ENCODE peak calls at places on chromosomes 5 and 9, in ten cellular contexts. U is psoas muscle; W is CD4-positive, CD25-positive, alpha-beta regulatory T cell; S is heart right ventricle; Z is Karpas-422; M is small intestine; J is uterus; Q is brain microvascular endothelial cell; O is Panc1; R is thyroid gland. L is an unnamed sample.

GRCh38 chr9:4491621-4491975 is 1.3 kb downstream of the SLC1A1 start:
- DNase-seq in U (no peak), W (no peak), S (no peak), Z (no peak), M (peak), J (no peak), Q (no peak), O (no peak), R (peak), L (no peak)

GRCh38 chr5:159005062-159005461 is 94.7 kb downstream of the EBF1 start:
- DNase-seq in U (no peak), W (no peak), S (no peak), Z (peak), M (no peak), J (no peak), Q (no peak), O (no peak), R (no peak), L (no peak)

GRCh38 chr9:127637322-127637847 is 25.3 kb downstream of the STXBP1 start:
- DNase-seq in U (no peak), W (no peak), S (no peak), Z (no peak), M (peak), J (peak), Q (peak), O (no peak), R (no peak), L (peak)

GRCh38 chr9:125507247-125507646 is 199.8 kb downstream of the MAPKAP1 start:
- DNase-seq in U (no peak), W (no peak), S (no peak), Z (no peak), M (no peak), J (no peak), Q (no peak), O (no peak), R (no peak), L (no peak)

GRCh38 chr9:115231116-115231515 is 113.2 kb upstream of the TNC start:
- DNase-seq in U (no peak), W (no peak), S (no peak), Z (no peak), M (no peak), J (no peak), Q (no peak), O (no peak), R (no peak), L (no peak)

GRCh38 chr5:142915038-142915437 is 144.9 kb downstream of the ARHGAP26 start:
- DNase-seq in U (no peak), W (no peak), S (no peak), Z (no peak), M (no peak), J (no peak), Q (no peak), O (no peak), R (no peak), L (no peak)

GRCh38 chr9:108786756-108787663 is 68.8 kb downstream of the ACTL7B start:
- DNase-seq in U (no peak), W (no peak), S (no peak), Z (no peak), M (no peak), J (no peak), Q (peak), O (no peak), R (peak), L (no peak)

GRCh38 chr5:137735531-137736284 is at the start of gene KLHL3:
- DNase-seq in U (peak), W (peak), S (peak), Z (no peak), M (peak), J (peak), Q (peak), O (no peak), R (peak), L (peak)

GRCh38 chr9:110069326-110070248 is 138.4 kb downstream of the C9orf152 start:
- DNase-seq in U (no peak), W (no peak), S (peak), Z (no peak), M (no peak), J (peak), Q (peak), O (peak), R (no peak), L (peak)

GRCh38 chr5:173735171-173735570 is 118.7 kb upstream of the BOD1 start:
- DNase-seq in U (no peak), W (no peak), S (no peak), Z (no peak), M (no peak), J (no peak), Q (no peak), O (no peak), R (no peak), L (no peak)

GRCh38 chr5:21121213-21121612 is 1133.2 kb upstream of the CDH18 start:
- DNase-seq in U (no peak), W (no peak), S (no peak), Z (no peak), M (no peak), J (no peak), Q (no peak), O (no peak), R (no peak), L (peak)

GRCh38 chr5:38809388-38810359 is 36.1 kb upstream of the OSMR start:
- DNase-seq in U (peak), W (peak), S (peak), Z (peak), M (peak), J (peak), Q (peak), O (no peak), R (peak), L (peak)

GRCh38 chr5:68353624-68354023 is 138.1 kb downstream of the PIK3R1 start:
- DNase-seq in U (no peak), W (no peak), S (no peak), Z (no peak), M (peak), J (peak), Q (peak), O (no peak), R (no peak), L (peak)

GRCh38 chr5:51990661-51991180 is 607.5 kb downstream of the ISL1 start:
- DNase-seq in U (no peak), W (no peak), S (no peak), Z (no peak), M (no peak), J (no peak), Q (no peak), O (no peak), R (no peak), L (no peak)

GRCh38 chr9:136916330-136917184 is 28.0 kb downstream of the FBXW5 start:
- DNase-seq in U (no peak), W (no peak), S (no peak), Z (no peak), M (no peak), J (no peak), Q (no peak), O (no peak), R (no peak), L (no peak)

GRCh38 chr5:179165421-179166170 is 105.4 kb downstream of the ZNF354C start:
- DNase-seq in U (no peak), W (no peak), S (no peak), Z (no peak), M (no peak), J (no peak), Q (no peak), O (no peak), R (no peak), L (no peak)

GRCh38 chr9:107890921-107891465 is 401.4 kb upstream of the KLF4 start:
- DNase-seq in U (no peak), W (no peak), S (no peak), Z (no peak), M (no peak), J (no peak), Q (no peak), O (no peak), R (no peak), L (no peak)

GRCh38 chr9:33818167-33818831 is 1.3 kb downstream of the UBE2R2 start:
- DNase-seq in U (peak), W (no peak), S (peak), Z (peak), M (peak), J (peak), Q (no peak), O (no peak), R (peak), L (no peak)

GRCh38 chr9:96150324-96151023 is 151.5 kb downstream of the HSD17B3 start:
- DNase-seq in U (no peak), W (no peak), S (no peak), Z (no peak), M (peak), J (no peak), Q (no peak), O (no peak), R (no peak), L (no peak)

GRCh38 chr9:113597390-113598241 is 134.1 kb downstream of the RGS3 start:
- DNase-seq in U (peak), W (no peak), S (no peak), Z (no peak), M (no peak), J (no peak), Q (no peak), O (no peak), R (no peak), L (no peak)

GRCh38 chr5:132321109-132321721 is 27.0 kb downstream of the SLC22A4 start:
- DNase-seq in U (no peak), W (no peak), S (no peak), Z (no peak), M (peak), J (no peak), Q (no peak), O (no peak), R (no peak), L (no peak)

GRCh38 chr5:155772009-155772662 is 554.8 kb upstream of the SGCD start:
- DNase-seq in U (no peak), W (no peak), S (no peak), Z (no peak), M (no peak), J (no peak), Q (no peak), O (no peak), R (no peak), L (no peak)

GRCh38 chr5:143014017-143014651 is 244.0 kb downstream of the ARHGAP26 start:
- DNase-seq in U (peak), W (no peak), S (peak), Z (peak), M (no peak), J (no peak), Q (no peak), O (no peak), R (peak), L (peak)

GRCh38 chr9:80874276-80874675 is 815.1 kb downstream of the TLE1 start:
- DNase-seq in U (no peak), W (no peak), S (no peak), Z (no peak), M (no peak), J (no peak), Q (peak), O (no peak), R (no peak), L (no peak)

GRCh38 chr9:131654857-131655577 is 84.9 kb downstream of the RAPGEF1 start:
- DNase-seq in U (no peak), W (no peak), S (no peak), Z (no peak), M (peak), J (no peak), Q (no peak), O (no peak), R (peak), L (no peak)

GRCh38 chr5:79436821-79437220 is 77.1 kb downstream of the HOMER1 start:
- DNase-seq in U (no peak), W (no peak), S (no peak), Z (no peak), M (no peak), J (no peak), Q (no peak), O (no peak), R (no peak), L (peak)

GRCh38 chr9:6901179-6901578 is 143.4 kb downstream of the KDM4C start:
- DNase-seq in U (no peak), W (no peak), S (no peak), Z (no peak), M (peak), J (no peak), Q (no peak), O (no peak), R (no peak), L (no peak)

GRCh38 chr9:109253637-109254284 is 67.1 kb downstream of the EPB41L4B start:
- DNase-seq in U (no peak), W (no peak), S (no peak), Z (no peak), M (no peak), J (no peak), Q (peak), O (peak), R (peak), L (peak)

GRCh38 chr5:127447822-127448221 is 69.6 kb upstream of the PRRC1 start:
- DNase-seq in U (no peak), W (no peak), S (no peak), Z (no peak), M (no peak), J (no peak), Q (peak), O (no peak), R (no peak), L (no peak)

GRCh38 chr9:35790385-35791291 is 753 bp upstream of the NPR2 start:
- DNase-seq in U (peak), W (peak), S (peak), Z (peak), M (peak), J (peak), Q (peak), O (no peak), R (peak), L (peak)

GRCh38 chr9:133855802-133856592 is 117.8 kb upstream of the SARDH start:
- DNase-seq in U (peak), W (no peak), S (no peak), Z (no peak), M (peak), J (peak), Q (peak), O (no peak), R (peak), L (no peak)

DNA sequence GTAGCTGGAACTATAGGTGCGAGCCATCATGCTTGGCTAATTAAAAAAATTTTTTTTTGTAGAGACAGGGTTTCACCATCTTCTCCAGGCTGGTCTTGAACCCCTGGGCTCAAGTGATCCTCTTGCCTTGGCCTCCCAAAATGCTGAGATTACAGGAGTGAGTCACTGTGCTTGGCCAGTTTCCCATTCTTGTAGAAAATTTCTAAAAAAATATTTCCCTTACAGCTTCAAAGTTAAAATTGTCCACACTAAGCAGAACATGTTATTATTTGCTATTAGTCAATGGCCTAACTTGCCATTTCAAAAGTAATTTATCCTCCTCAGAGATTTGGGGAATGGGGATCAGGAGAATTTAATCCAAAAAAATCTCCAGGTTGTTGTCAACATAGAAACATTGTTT is 40.1 kb downstream of the SLC38A9 start:
- DNase-seq in U (no peak), W (no peak), S (no peak), Z (no peak), M (no peak), J (no peak), Q (no peak), O (no peak), R (no peak), L (no peak)
- H3K27ac ChIP-seq in U (no peak), W (no peak), S (no peak), Z (no peak), M (no peak), J (peak), Q (no peak), O (no peak), R (no peak), L (no peak)

GRCh38 chr9:18605763-18606162 is 131.8 kb downstream of the ADAMTSL1 start:
- DNase-seq in U (peak), W (no peak), S (peak), Z (no peak), M (no peak), J (peak), Q (peak), O (no peak), R (peak), L (peak)
- H3K27ac ChIP-seq in U (no peak), W (no peak), S (no peak), Z (no peak), M (no peak), J (peak), Q (peak), O (no peak), R (no peak), L (no peak)

GRCh38 chr5:149195962-149196361 is 54.7 kb downstream of the ABLIM3 start:
- DNase-seq in U (no peak), W (no peak), S (no peak), Z (no peak), M (no peak), J (no peak), Q (no peak), O (no peak), R (no peak), L (no peak)

GRCh38 chr5:149195337-149195887 is 54.1 kb downstream of the ABLIM3 start:
- DNase-seq in U (peak), W (no peak), S (no peak), Z (no peak), M (no peak), J (no peak), Q (no peak), O (no peak), R (no peak), L (no peak)

GRCh38 chr5:149200355-149200754 is 59.1 kb downstream of the ABLIM3 start:
- DNase-seq in U (no peak), W (no peak), S (no peak), Z (no peak), M (no peak), J (no peak), Q (no peak), O (no peak), R (peak), L (peak)

GRCh38 chr5:149201121-149201637 is 59.9 kb downstream of the ABLIM3 start:
- DNase-seq in U (no peak), W (no peak), S (no peak), Z (no peak), M (no peak), J (no peak), Q (no peak), O (no peak), R (no peak), L (no peak)

DNA sequence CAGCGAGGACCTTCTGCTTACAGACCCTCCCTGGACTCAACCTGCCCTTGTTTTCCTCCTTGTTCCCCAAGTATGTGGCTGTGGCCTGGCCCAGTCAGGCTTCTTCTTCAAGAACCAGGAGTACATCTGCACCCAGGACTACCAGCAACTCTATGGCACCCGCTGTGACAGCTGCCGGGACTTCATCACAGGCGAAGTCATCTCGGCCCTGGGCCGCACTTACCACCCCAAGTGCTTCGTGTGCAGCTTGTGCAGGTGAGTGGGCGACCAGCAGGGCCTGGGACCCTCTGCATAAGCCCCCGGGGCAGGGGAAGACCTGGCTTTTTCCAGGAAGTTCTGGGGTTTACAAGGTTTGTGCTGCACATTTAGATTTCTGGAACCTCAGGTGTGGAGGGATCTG is 56.9 kb downstream of the ABLIM3 start:
- DNase-seq in U (no peak), W (no peak), S (no peak), Z (no peak), M (no peak), J (no peak), Q (no peak), O (no peak), R (no peak), L (no peak)
- H3K27ac ChIP-seq in U (no peak), W (no peak), S (no peak), Z (no peak), M (no peak), J (no peak), Q (no peak), O (no peak), R (no peak), L (no peak)

GRCh38 chr9:91043041-91043740 is 241.6 kb downstream of the SYK start:
- DNase-seq in U (no peak), W (no peak), S (no peak), Z (no peak), M (no peak), J (peak), Q (no peak), O (no peak), R (no peak), L (no peak)
- H3K27ac ChIP-seq in U (no peak), W (no peak), S (no peak), Z (no peak), M (no peak), J (peak), Q (no peak), O (no peak), R (no peak), L (no peak)

GRCh38 chr5:134902071-134902801 is 2.7 kb upstream of the PCBD2 start:
- DNase-seq in U (no peak), W (no peak), S (no peak), Z (peak), M (no peak), J (no peak), Q (peak), O (no peak), R (no peak), L (no peak)
- H3K27ac ChIP-seq in U (no peak), W (no peak), S (no peak), Z (peak), M (no peak), J (no peak), Q (no peak), O (no peak), R (no peak), L (no peak)

GRCh38 chr5:172282277-172283019 is 1.1 kb downstream of the UBTD2 start:
- DNase-seq in U (no peak), W (no peak), S (no peak), Z (no peak), M (no peak), J (no peak), Q (no peak), O (no peak), R (no peak), L (no peak)
- H3K27ac ChIP-seq in U (peak), W (no peak), S (peak), Z (no peak), M (peak), J (peak), Q (peak), O (peak), R (peak), L (peak)

DNA sequence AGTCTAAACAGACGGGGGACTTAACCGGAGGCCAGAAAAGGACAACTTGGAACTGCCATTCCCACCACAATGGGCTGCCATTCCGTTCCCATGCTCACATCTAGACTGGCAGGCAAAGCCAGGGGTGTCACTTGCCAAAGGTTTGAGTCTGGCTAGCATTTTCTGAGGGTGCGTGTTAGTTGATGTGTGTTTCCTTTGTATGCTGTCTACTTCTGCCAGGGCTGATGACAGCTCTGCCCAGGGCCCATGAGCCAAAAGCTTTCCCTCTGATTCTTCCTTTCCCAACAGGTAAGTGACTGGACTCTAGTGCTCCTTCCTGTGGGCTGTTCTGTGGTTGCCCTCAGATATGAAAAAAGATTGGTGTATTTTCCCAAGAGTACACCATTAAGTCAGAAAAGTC is 68.0 kb downstream of the ZNF608 start:
- DNase-seq in U (no peak), W (no peak), S (peak), Z (no peak), M (no peak), J (no peak), Q (no peak), O (no peak), R (no peak), L (no peak)
- H3K27ac ChIP-seq in U (peak), W (no peak), S (no peak), Z (no peak), M (no peak), J (peak), Q (no peak), O (peak), R (no peak), L (peak)

DNA sequence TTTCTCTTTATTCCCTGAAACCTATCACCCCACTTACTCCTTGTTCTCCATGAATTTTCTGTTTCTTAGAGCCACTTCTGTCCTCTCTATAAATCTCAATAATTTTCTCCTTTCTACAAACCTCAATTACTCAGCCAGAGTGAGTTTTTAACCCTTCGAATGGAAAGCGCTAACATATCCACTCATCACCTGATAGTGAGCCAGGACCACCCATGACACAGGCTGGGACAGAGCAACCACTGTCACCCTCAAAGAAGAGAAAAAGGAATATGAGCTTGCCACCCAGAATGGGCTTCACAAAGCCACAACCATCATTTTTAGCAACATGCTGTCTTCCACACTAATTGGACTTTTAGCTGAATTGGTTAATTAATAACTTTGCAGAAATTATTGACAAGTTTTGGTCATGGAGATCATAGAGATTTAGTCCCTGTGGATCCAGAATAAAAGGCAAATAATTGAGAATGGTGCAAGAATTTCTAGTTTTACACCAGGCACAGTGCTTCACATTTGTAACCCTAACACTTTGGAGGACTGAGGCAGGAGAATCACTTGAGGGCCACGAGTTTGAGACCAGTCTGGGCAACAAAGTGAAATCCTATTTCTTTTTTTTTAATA is 32.1 kb upstream of the SELENOP start:
- DNase-seq in U (no peak), W (no peak), S (no peak), Z (peak), M (no peak), J (no peak), Q (no peak), O (no peak), R (no peak), L (no peak)
- H3K27ac ChIP-seq in U (no peak), W (no peak), S (no peak), Z (no peak), M (no peak), J (peak), Q (no peak), O (no peak), R (no peak), L (no peak)

L was measured in cardiac muscle cell.